ENCODE peak calls at places on chromosome 19, in ten cellular contexts. D is tibial nerve; H is stimulated activated CD4-positive, alpha-beta T cell treated with anti-CD3 and anti-CD28 coated beads, Interleukin-2, amount 100 ng/mL, for 4 hours; R is endothelial cell; W is CD4-positive, alpha-beta T cell; O is MG63; J is COR-L47; L is neural crest cell; Q is HTR-8/SVneo; A is SHP77. P is an unnamed sample.

GRCh38 chr19:55304279-55304978 is 20.6 kb downstream of the BRSK1 start:
- DNase-seq in D (no peak), H (no peak), R (no peak), W (no peak), O (peak; percentile 44), J (no peak), L (peak; percentile 45), Q (peak; percentile 51), A (peak; percentile 14), P (no peak)

GRCh38 chr19:14614099-14614412 is 31.2 kb downstream of the CLEC17A start:
- DNase-seq in D (no peak), H (no peak), R (no peak), W (no peak), O (no peak), J (no peak), L (no peak), Q (no peak), A (no peak), P (no peak)

GRCh38 chr19:20423381-20424207 is 142.0 kb downstream of the ZNF737 start:
- DNase-seq in D (peak; percentile 26), H (no peak), R (peak; percentile 50), W (peak; percentile 10), O (no peak), J (no peak), L (peak; percentile 3), Q (no peak), A (no peak), P (peak; percentile 2)

GRCh38 chr19:17402982-17403855 is 2.2 kb downstream of the BST2 start:
- DNase-seq in D (no peak), H (no peak), R (peak; percentile 67), W (peak; percentile 33), O (no peak), J (no peak), L (peak; percentile 57), Q (no peak), A (peak; percentile 58), P (no peak)

GRCh38 chr19:41311072-41311471 is 1.1 kb downstream of the CCDC97 start:
- DNase-seq in D (no peak), H (no peak), R (no peak), W (no peak), O (no peak), J (no peak), L (no peak), Q (no peak), A (no peak), P (no peak)

GRCh38 chr19:18832331-18833140 is 777 bp downstream of the UPF1 start:
- DNase-seq in D (no peak), H (no peak), R (peak; percentile 37), W (no peak), O (peak; percentile 40), J (no peak), L (no peak), Q (no peak), A (no peak), P (no peak)

GRCh38 chr19:34248941-34249340 is 5.4 kb upstream of the GARRE1 start:
- DNase-seq in D (no peak), H (no peak), R (no peak), W (no peak), O (no peak), J (no peak), L (no peak), Q (no peak), A (no peak), P (no peak)

GRCh38 chr19:43700368-43701015 is 15.4 kb upstream of the IRGC start:
- DNase-seq in D (peak; percentile 23), H (no peak), R (no peak), W (no peak), O (peak; percentile 87), J (no peak), L (no peak), Q (peak; percentile 36), A (no peak), P (no peak)

GRCh38 chr19:57587529-57587928 is 3.6 kb downstream of the ZIK1 start:
- DNase-seq in D (no peak), H (no peak), R (no peak), W (no peak), O (peak; percentile 25), J (no peak), L (no peak), Q (no peak), A (no peak), P (no peak)

P was measured in activated gamma-delta T cell.